ENCODE peak calls at places on chromosomes 5 and 9, in four cellular contexts. One of them, this sample, is unnamed.

GRCh38 chr5:38208782-38209378 is 49.5 kb upstream of the EGFLAM start:
- DNase-seq in frontal cortex: peak
- DNase-seq in right cardiac atrium: no peak
- DNase-seq in mammary epithelial cell: peak
- DNase-seq in this sample: no peak

GRCh38 chr9:130874783-130875182 is 21.8 kb downstream of the QRFP start:
- DNase-seq in frontal cortex: no peak
- DNase-seq in right cardiac atrium: no peak
- DNase-seq in mammary epithelial cell: no peak
- DNase-seq in this sample: no peak

GRCh38 chr9:124078641-124079040 is 67.1 kb downstream of the LHX2 start:
- DNase-seq in frontal cortex: no peak
- DNase-seq in right cardiac atrium: no peak
- DNase-seq in mammary epithelial cell: peak
- DNase-seq in this sample: no peak

GRCh38 chr9:86599565-86599964 is 245.4 kb upstream of the TUT7 start:
- DNase-seq in frontal cortex: no peak
- DNase-seq in right cardiac atrium: no peak
- DNase-seq in mammary epithelial cell: no peak
- DNase-seq in this sample: no peak

GRCh38 chr5:80620206-80620605 is 34.2 kb upstream of the MSH3 start:
- DNase-seq in frontal cortex: no peak
- DNase-seq in right cardiac atrium: no peak
- DNase-seq in mammary epithelial cell: no peak
- DNase-seq in this sample: no peak

GRCh38 chr5:59097116-59097515 is 514.2 kb downstream of the RAB3C start:
- DNase-seq in frontal cortex: no peak
- DNase-seq in right cardiac atrium: no peak
- DNase-seq in mammary epithelial cell: no peak
- DNase-seq in this sample: no peak

GRCh38 chr5:96930058-96930457 is 5.8 kb upstream of the LNPEP start:
- DNase-seq in frontal cortex: no peak
- DNase-seq in right cardiac atrium: no peak
- DNase-seq in mammary epithelial cell: no peak
- DNase-seq in this sample: no peak

GRCh38 chr5:151675956-151676712 is 10.6 kb downstream of the SPARC start:
- DNase-seq in frontal cortex: no peak
- DNase-seq in right cardiac atrium: no peak
- DNase-seq in mammary epithelial cell: no peak
- DNase-seq in this sample: no peak

GRCh38 chr9:76897804-76898525 is 7.9 kb downstream of the PRUNE2 start:
- DNase-seq in frontal cortex: no peak
- DNase-seq in right cardiac atrium: no peak
- DNase-seq in mammary epithelial cell: no peak
- DNase-seq in this sample: no peak

This sample was measured in activated effector memory CD4-positive, alpha-beta T cell treated with anti-CD3 and anti-CD28 coated beads, Interleukin-2, amount 50 U/mL, for 16 hours.